ENCODE peak calls at places on chromosome 13, in ten cellular contexts. S, W, L, J, I, D, V, N, O and F are unnamed samples. For H3K27me3, the result is how much of the 10 kb centered on the place peaks cover.

GRCh38 chr13:44045179-44045562 is 165.5 kb downstream of the LACC1 start:
- DNase-seq in V (no peak), O (no peak), W (no peak), I (no peak), N (no peak), J (no peak), S (no peak), L (no peak), D (no peak), F (no peak)

GRCh38 chr13:72342364-72342763 is 385.1 kb downstream of the MZT1 start:
- DNase-seq in V (no peak), N (no peak), O (no peak), I (no peak), D (no peak), S (no peak), J (no peak), L (no peak), W (no peak), F (no peak)

GRCh38 chr13:38819053-38819452 is 132.2 kb downstream of the FREM2 start:
- DNase-seq in D (no peak), L (no peak), W (no peak), I (no peak), N (no peak), O (peak), J (no peak), S (no peak), V (no peak), F (peak)

GRCh38 chr13:50419466-50419865 is 404.2 kb downstream of the KCNRG start:
- DNase-seq in S (no peak), V (no peak), J (no peak), D (no peak), O (no peak), N (no peak), W (no peak), L (no peak), I (no peak), F (no peak)

GRCh38 chr13:90757127-90757680 is 590.3 kb upstream of the MIR17HG start:
- DNase-seq in I (no peak), J (no peak), D (no peak), S (peak), W (no peak), L (no peak), V (no peak), O (no peak), N (no peak), F (no peak)

GRCh38 chr13:44783987-44784734 is 205.1 kb downstream of the NUFIP1 start:
- DNase-seq in O (no peak), S (no peak), W (no peak), V (no peak), N (no peak), L (no peak), D (no peak), I (no peak), J (no peak), F (no peak)

GRCh38 chr13:40982772-40983171 is 36.3 kb downstream of the ELF1 start:
- DNase-seq in L (no peak), N (peak), J (no peak), I (no peak), O (no peak), W (peak), S (peak), V (peak), D (peak), F (no peak)

GRCh38 chr13:20671789-20672188 is 31.7 kb upstream of the IL17D start:
- DNase-seq in O (no peak), J (no peak), I (no peak), L (no peak), N (no peak), S (no peak), V (no peak), D (no peak), W (no peak), F (no peak)

GRCh38 chr13:52165410-52165809 is 6.0 kb upstream of the NEK3 start:
- DNase-seq in S (no peak), I (no peak), L (no peak), D (no peak), W (no peak), N (no peak), J (no peak), O (no peak), V (no peak), F (no peak)

GRCh38 chr13:86974995-86975328 is 696.2 kb upstream of the SLITRK5 start:
- DNase-seq in W (no peak), N (no peak), I (no peak), D (no peak), V (no peak), O (no peak), J (no peak), L (no peak), S (no peak), F (no peak)

GRCh38 chr13:109198585-109198984 is 569.2 kb downstream of the MYO16 start:
- DNase-seq in J (no peak), W (no peak), V (peak), L (no peak), D (no peak), O (no peak), S (peak), I (no peak), N (no peak), F (no peak)

GRCh38 chr13:46386426-46386995 is 541 bp downstream of the RUBCNL start:
- DNase-seq in W (peak), O (no peak), V (peak), L (no peak), S (peak), I (no peak), J (no peak), N (no peak), D (no peak), F (no peak)

GRCh38 chr13:34678154-34678553 is 263.9 kb upstream of the NBEA start:
- DNase-seq in W (no peak), I (no peak), D (no peak), S (peak), L (no peak), O (no peak), J (no peak), N (no peak), V (peak), F (no peak)

GRCh38 chr13:48560657-48561337 is 27.9 kb upstream of the RCBTB2 start:
- DNase-seq in O (no peak), I (no peak), S (no peak), N (no peak), J (no peak), L (no peak), W (no peak), V (no peak), D (no peak), F (no peak)

GRCh38 chr13:29362849-29363604 is 232.5 kb downstream of the SLC7A1 start:
- DNase-seq in L (no peak), J (no peak), S (peak), I (no peak), O (no peak), D (peak), V (peak), W (peak), N (peak), F (peak)

GRCh38 chr13:23723463-23723862 is 153.3 kb downstream of the TNFRSF19 start:
- DNase-seq in L (no peak), N (no peak), I (no peak), O (no peak), J (no peak), V (peak), D (no peak), W (no peak), S (peak), F (no peak)

GRCh38 chr13:25657062-25657588 is 285.4 kb downstream of the ATP8A2 start:
- DNase-seq in J (no peak), D (no peak), O (no peak), N (no peak), W (no peak), L (no peak), I (no peak), S (no peak), V (no peak), F (no peak)

GRCh38 chr13:50393641-50394040 is 378.4 kb downstream of the KCNRG start:
- DNase-seq in V (no peak), J (no peak), O (no peak), L (no peak), N (no peak), W (no peak), I (no peak), D (no peak), S (no peak), F (peak)

GRCh38 chr13:83378901-83379300 is 503.4 kb downstream of the SLITRK1 start:
- DNase-seq in J (no peak), N (no peak), V (no peak), O (no peak), S (peak), D (no peak), W (no peak), L (no peak), I (no peak), F (no peak)

DNA sequence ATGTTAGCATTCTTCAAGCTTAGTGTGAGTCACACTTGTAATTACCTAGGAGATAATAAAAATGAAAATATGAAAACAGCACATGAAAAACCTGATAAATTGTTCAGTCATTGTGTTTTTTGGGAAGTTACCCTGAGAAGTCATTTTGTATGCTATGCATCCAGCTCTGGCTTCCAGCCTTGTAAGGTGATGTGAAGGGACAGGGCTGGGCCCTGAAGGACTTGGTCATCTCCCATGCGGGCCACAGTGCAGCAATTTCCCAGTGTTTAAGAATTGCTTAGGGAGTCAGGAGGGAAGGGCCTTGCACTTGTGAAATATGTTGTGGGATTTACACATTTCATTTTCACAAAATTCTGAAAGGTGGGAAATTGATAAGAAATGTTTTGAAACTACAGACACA is 41.3 kb downstream of the ARHGEF7 start:
- DNase-seq in I (no peak), V (no peak), N (no peak), S (peak), D (no peak), J (no peak), O (no peak), L (no peak), W (no peak), F (no peak)
- H3K27me3 ChIP-seq in I (under half), V (under half), N (under half), S (under half), D (under half), J (under half), O (under half), L (under half), W (under half), F (under half)

GRCh38 chr13:112249644-112250610 is 126.2 kb upstream of the SPACA7 start:
- DNase-seq in L (no peak), V (no peak), J (no peak), N (no peak), D (no peak), W (peak), I (peak), S (no peak), O (no peak), F (no peak)
- H3K27me3 ChIP-seq in L (under half), V (under half), J (under half), N (under half), D (under half), W (under half), I (under half), S (under half), O (under half), F (under half)

GRCh38 chr13:112073245-112074138 is 6.5 kb downstream of the SOX1 start:
- DNase-seq in I (no peak), S (no peak), L (no peak), J (no peak), O (no peak), N (no peak), V (no peak), D (no peak), W (no peak), F (no peak)

GRCh38 chr13:112069727-112070300 is 2.9 kb downstream of the SOX1 start:
- DNase-seq in J (no peak), O (no peak), V (no peak), N (no peak), W (no peak), L (no peak), D (no peak), I (no peak), S (no peak), F (no peak)

GRCh38 chr13:112071011-112071901 is 4.3 kb downstream of the SOX1 start:
- DNase-seq in V (no peak), W (no peak), I (no peak), S (no peak), O (no peak), N (no peak), D (no peak), J (no peak), L (no peak), F (no peak)

GRCh38 chr13:112072531-112073244 is 5.7 kb downstream of the SOX1 start:
- DNase-seq in W (no peak), V (no peak), S (no peak), O (no peak), N (no peak), D (no peak), J (no peak), I (no peak), L (no peak), F (no peak)

DNA sequence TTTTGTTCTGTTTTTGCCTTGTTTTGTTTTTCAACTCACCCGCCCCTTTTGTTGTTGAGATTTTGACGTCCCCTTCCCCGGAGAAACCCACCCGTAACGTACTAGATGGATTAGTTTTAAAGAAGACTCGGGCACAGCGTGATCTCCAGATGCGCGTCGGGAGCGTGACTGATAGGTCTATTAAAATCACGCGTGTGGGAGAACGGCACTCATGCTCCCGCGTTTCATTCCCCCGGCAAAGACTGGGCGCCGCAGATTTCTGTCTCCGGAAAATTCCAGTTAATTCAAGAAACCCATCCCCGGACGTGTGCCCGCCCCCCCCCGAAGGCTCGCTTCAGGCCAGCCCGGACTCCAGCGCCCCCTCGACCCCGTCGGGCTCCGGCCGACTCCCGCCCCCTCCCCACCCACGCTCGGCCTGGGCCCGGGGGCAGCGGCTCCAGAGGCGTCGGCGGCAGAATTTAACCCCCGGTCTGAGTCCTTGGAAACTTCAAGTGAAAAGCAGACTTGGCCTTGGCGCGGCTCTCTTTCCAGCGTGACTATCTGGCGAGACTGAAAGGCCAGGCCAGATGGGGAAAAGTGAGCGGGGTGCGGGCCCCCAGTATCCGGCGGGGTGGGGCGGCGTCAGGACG is 5.1 kb downstream of the SOX1 start:
- DNase-seq in O (no peak), V (no peak), L (no peak), W (no peak), I (no peak), D (no peak), N (no peak), S (no peak), J (no peak), F (no peak)
- H3K27me3 ChIP-seq in O (half or more), V (half or more), L (under half), W (under half), I (half or more), D (half or more), N (half or more), S (half or more), J (under half), F (half or more)

GRCh38 chr13:113869263-113869662 is 5.4 kb upstream of the GAS6 start:
- DNase-seq in V (no peak), N (no peak), W (no peak), J (no peak), D (no peak), S (no peak), O (no peak), I (no peak), L (no peak), F (no peak)
- H3K27me3 ChIP-seq in V (under half), N (under half), W (under half), J (under half), D (under half), S (under half), O (under half), I (under half), L (under half), F (under half)

DNA sequence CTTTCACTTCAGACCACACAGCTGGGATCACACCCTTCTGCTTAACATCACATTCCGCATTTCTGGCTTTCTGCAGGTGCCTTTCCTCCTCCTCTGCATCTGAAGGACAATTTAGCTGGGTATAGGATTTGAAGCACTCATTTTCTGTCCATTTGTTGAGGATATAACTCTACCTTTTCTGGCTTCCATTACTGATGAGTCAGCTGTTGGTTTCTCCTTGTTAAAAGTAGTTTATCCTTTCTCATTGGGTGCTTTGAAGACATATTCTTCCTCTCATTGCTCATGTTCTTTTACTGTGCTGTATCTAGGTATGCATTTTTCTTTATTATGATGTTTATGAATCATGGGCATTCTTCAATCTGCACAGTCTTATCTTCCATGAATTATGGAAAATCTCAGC is 199.3 kb upstream of the SOX1 start:
- DNase-seq in O (no peak), I (no peak), J (no peak), N (no peak), S (no peak), L (no peak), V (no peak), W (no peak), D (no peak), F (no peak)
- H3K27me3 ChIP-seq in O (under half), I (under half), J (under half), N (under half), S (under half), L (under half), V (under half), W (under half), D (under half), F (under half)